ENCODE peak calls at places on chromosomes 3 and 15, in six cellular contexts. M, D, L, R, Z and U are unnamed samples.

GRCh38 chr15:73388256-73388781 is 19.6 kb upstream of the HCN4 start:
- DNase-seq in M (no peak), D (no peak), L (peak; percentile 50), R (no peak), Z (no peak), U (peak; percentile 31)

GRCh38 chr3:46406786-46407611 is at the start of the genes CCR5AS and CCRL2:
- DNase-seq in M (no peak), D (no peak), L (peak; percentile 18), R (peak; percentile 72), Z (peak; percentile 68), U (no peak)

GRCh38 chr15:66308526-66308925 is 15.2 kb downstream of the DIS3L start:
- DNase-seq in M (no peak), D (no peak), L (no peak), R (no peak), Z (no peak), U (no peak)

GRCh38 chr3:30963223-30963722 is 68.8 kb upstream of the GADL1 start:
- DNase-seq in M (no peak), D (no peak), L (no peak), R (no peak), Z (no peak), U (no peak)

GRCh38 chr15:84638103-84638502 is 16.0 kb downstream of the WDR73 start:
- DNase-seq in M (no peak), D (no peak), L (peak; percentile 13), R (no peak), Z (no peak), U (peak; percentile 24)

GRCh38 chr15:101310163-101310480 is 15.1 kb upstream of the SNRPA1 start:
- DNase-seq in M (no peak), D (no peak), L (no peak), R (no peak), Z (peak; percentile 3), U (no peak)

GRCh38 chr3:30505866-30506517 is 100.4 kb upstream of the TGFBR2 start:
- DNase-seq in M (no peak), D (no peak), L (peak; percentile 38), R (no peak), Z (no peak), U (no peak)

GRCh38 chr3:174462908-174463307 is 396.2 kb upstream of the NAALADL2 start:
- DNase-seq in M (no peak), D (no peak), L (no peak), R (no peak), Z (no peak), U (no peak)

GRCh38 chr3:101643009-101643844 is 33.7 kb downstream of the ZBTB11 start:
- DNase-seq in M (no peak), D (no peak), L (no peak), R (no peak), Z (no peak), U (no peak)

GRCh38 chr15:64004582-64004981 is 41.7 kb downstream of the DAPK2 start:
- DNase-seq in M (peak; percentile 71), D (no peak), L (no peak), R (no peak), Z (no peak), U (no peak)

GRCh38 chr15:59294574-59294960 is 78.1 kb downstream of the MYO1E start:
- DNase-seq in M (no peak), D (no peak), L (peak; percentile 53), R (no peak), Z (no peak), U (no peak)

GRCh38 chr3:58628823-58629562 is 37.6 kb downstream of the FAM3D start:
- DNase-seq in M (no peak), D (peak; percentile 95), L (peak; percentile 98), R (no peak), Z (peak; percentile 62), U (peak; percentile 92)
- H3K4me3 ChIP-seq in M (no peak overlapping the region), D (no peak overlapping the region), L (peak overlapping the region; percentile 3), R (no peak overlapping the region), Z (no peak overlapping the region), U (peak overlapping the region; percentile 36)

GRCh38 chr3:51106242-51106876 is 278.7 kb upstream of the MANF start:
- DNase-seq in M (no peak), D (no peak), L (no peak), R (no peak), Z (no peak), U (no peak)
- H3K4me3 ChIP-seq in M (no peak overlapping the region), D (no peak overlapping the region), L (no peak overlapping the region), R (no peak overlapping the region), Z (no peak overlapping the region), U (no peak overlapping the region)

GRCh38 chr3:122247087-122247824 is 63.8 kb downstream of the CASR start:
- DNase-seq in M (no peak), D (no peak), L (peak; percentile 3), R (no peak), Z (no peak), U (no peak)
- H3K4me3 ChIP-seq in M (no peak overlapping the region), D (no peak overlapping the region), L (no peak overlapping the region), R (no peak overlapping the region), Z (no peak overlapping the region), U (no peak overlapping the region)

GRCh38 chr3:41239587-41239986 is 40.3 kb downstream of the CTNNB1 start:
- DNase-seq in M (no peak), D (no peak), L (peak; percentile 43), R (no peak), Z (no peak), U (no peak)
- H3K4me3 ChIP-seq in M (no peak overlapping the region), D (no peak overlapping the region), L (no peak overlapping the region), R (no peak overlapping the region), Z (no peak overlapping the region), U (no peak overlapping the region)

GRCh38 chr15:98804057-98804380 is 155.7 kb downstream of the IGF1R start:
- DNase-seq in M (no peak), D (no peak), L (no peak), R (no peak), Z (no peak), U (peak; percentile 30)

GRCh38 chr15:98803228-98804056 is 155.1 kb downstream of the IGF1R start:
- DNase-seq in M (no peak), D (peak; percentile 8), L (no peak), R (no peak), Z (no peak), U (no peak)

GRCh38 chr15:98800437-98801233 is 152.3 kb downstream of the IGF1R start:
- DNase-seq in M (peak; percentile 85), D (peak; percentile 66), L (peak; percentile 91), R (no peak), Z (peak; percentile 66), U (peak; percentile 96)

GRCh38 chr15:98801234-98801561 is 152.9 kb downstream of the IGF1R start:
- DNase-seq in M (peak; percentile 37), D (no peak), L (no peak), R (peak; percentile 25), Z (no peak), U (no peak)

GRCh38 chr15:98802187-98802586 is 153.8 kb downstream of the IGF1R start:
- DNase-seq in M (no peak), D (no peak), L (no peak), R (no peak), Z (no peak), U (no peak)
- H3K4me3 ChIP-seq in M (no peak overlapping the region), D (no peak overlapping the region), L (no peak overlapping the region), R (no peak overlapping the region), Z (no peak overlapping the region), U (no peak overlapping the region)

GRCh38 chr15:65076486-65077290 is at the start of gene KBTBD13:
- DNase-seq in M (no peak), D (no peak), L (no peak), R (no peak), Z (no peak), U (no peak)
- H3K4me3 ChIP-seq in M (no peak within 1 kb of the TSS), D (no peak within 1 kb of the TSS), L (no peak within 1 kb of the TSS), R (no peak within 1 kb of the TSS), Z (no peak within 1 kb of the TSS), U (no peak within 1 kb of the TSS)